ENCODE peak calls at places on chromosomes 6 and 20, in four cellular contexts. One of them, this sample, is unnamed.
A peak's percentile ranks its signal among the peaks of the same experiment; 100 is the strongest.

GRCh38 chr20:50295345-50295744 is 104.7 kb downstream of the CEBPB start:
- DNase-seq in neural progenitor cell: no peak
- DNase-seq in right cardiac atrium: no peak
- DNase-seq in heart left ventricle: no peak
- DNase-seq in this sample: no peak

GRCh38 chr6:28947831-28948270 is 24.1 kb upstream of the TRIM27 start:
- DNase-seq in neural progenitor cell: no peak
- DNase-seq in right cardiac atrium: no peak
- DNase-seq in heart left ventricle: no peak
- DNase-seq in this sample: no peak

GRCh38 chr6:111552999-111553398 is 52.7 kb downstream of the TRAF3IP2 start:
- DNase-seq in neural progenitor cell: no peak
- DNase-seq in right cardiac atrium: no peak
- DNase-seq in heart left ventricle: no peak
- DNase-seq in this sample: no peak

GRCh38 chr6:40789143-40789764 is 202.1 kb upstream of the LRFN2 start:
- DNase-seq in neural progenitor cell: no peak
- DNase-seq in right cardiac atrium: peak; percentile 40
- DNase-seq in heart left ventricle: no peak
- DNase-seq in this sample: no peak

GRCh38 chr6:7238900-7239589 is 74.0 kb downstream of the SSR1 start:
- DNase-seq in neural progenitor cell: peak; percentile 88
- DNase-seq in right cardiac atrium: peak; percentile 96
- DNase-seq in heart left ventricle: peak; percentile 94
- DNase-seq in this sample: no peak

GRCh38 chr6:43247115-43247999 is 4.1 kb downstream of the TTBK1 start:
- DNase-seq in neural progenitor cell: peak; percentile 94
- DNase-seq in right cardiac atrium: peak; percentile 90
- DNase-seq in heart left ventricle: peak; percentile 88
- DNase-seq in this sample: no peak

GRCh38 chr6:12806811-12807210 is 90.2 kb downstream of the PHACTR1 start:
- DNase-seq in neural progenitor cell: no peak
- DNase-seq in right cardiac atrium: no peak
- DNase-seq in heart left ventricle: no peak
- DNase-seq in this sample: no peak

GRCh38 chr6:81767163-81768000 is 14.9 kb upstream of the TENT5A start:
- DNase-seq in neural progenitor cell: no peak
- DNase-seq in right cardiac atrium: peak; percentile 20
- DNase-seq in heart left ventricle: no peak
- DNase-seq in this sample: no peak

GRCh38 chr6:140079328-140079727 is 704.9 kb upstream of the CITED2 start:
- DNase-seq in neural progenitor cell: no peak
- DNase-seq in right cardiac atrium: peak; percentile 71
- DNase-seq in heart left ventricle: peak; percentile 44
- DNase-seq in this sample: no peak

GRCh38 chr6:72037006-72037405 is 150.7 kb downstream of the RIMS1 start:
- DNase-seq in neural progenitor cell: no peak
- DNase-seq in right cardiac atrium: no peak
- DNase-seq in heart left ventricle: no peak
- DNase-seq in this sample: no peak

GRCh38 chr6:143673638-143674037 is 4.1 kb upstream of the PHACTR2 start:
- DNase-seq in neural progenitor cell: peak; percentile 81
- DNase-seq in right cardiac atrium: no peak
- DNase-seq in heart left ventricle: no peak
- DNase-seq in this sample: no peak

GRCh38 chr20:12068146-12068545 is 150.5 kb downstream of the BTBD3 start:
- DNase-seq in neural progenitor cell: peak; percentile 42
- DNase-seq in right cardiac atrium: no peak
- DNase-seq in heart left ventricle: no peak
- DNase-seq in this sample: no peak

GRCh38 chr6:109093732-109094131 is 914 bp downstream of the SESN1 start:
- DNase-seq in neural progenitor cell: peak; percentile 9
- DNase-seq in right cardiac atrium: no peak
- DNase-seq in heart left ventricle: no peak
- DNase-seq in this sample: no peak

GRCh38 chr20:8152183-8152582 is 20.1 kb downstream of the PLCB1 start:
- DNase-seq in neural progenitor cell: no peak
- DNase-seq in right cardiac atrium: no peak
- DNase-seq in heart left ventricle: no peak
- DNase-seq in this sample: no peak

GRCh38 chr6:36216559-36216958 is 20.0 kb downstream of the BRPF3 start:
- DNase-seq in neural progenitor cell: no peak
- DNase-seq in right cardiac atrium: no peak
- DNase-seq in heart left ventricle: no peak
- DNase-seq in this sample: peak; percentile 2

GRCh38 chr20:3560578-3560977 is 89.8 kb downstream of the ATRN start:
- DNase-seq in neural progenitor cell: no peak
- DNase-seq in right cardiac atrium: no peak
- DNase-seq in heart left ventricle: no peak
- DNase-seq in this sample: no peak

GRCh38 chr20:11686900-11687543 is 230.7 kb upstream of the BTBD3 start:
- DNase-seq in neural progenitor cell: peak; percentile 50
- DNase-seq in right cardiac atrium: peak; percentile 75
- DNase-seq in heart left ventricle: no peak
- DNase-seq in this sample: no peak

GRCh38 chr20:62307226-62308101 is 4.7 kb downstream of the ADRM1 start:
- DNase-seq in neural progenitor cell: no peak
- DNase-seq in right cardiac atrium: peak; percentile 62
- DNase-seq in heart left ventricle: no peak
- DNase-seq in this sample: no peak

GRCh38 chr20:48766205-48766604 is 61.6 kb downstream of the PREX1 start:
- DNase-seq in neural progenitor cell: no peak
- DNase-seq in right cardiac atrium: no peak
- DNase-seq in heart left ventricle: no peak
- DNase-seq in this sample: no peak

GRCh38 chr6:42007286-42007685 is 43.0 kb upstream of the TAF8 start:
- DNase-seq in neural progenitor cell: no peak
- DNase-seq in right cardiac atrium: no peak
- DNase-seq in heart left ventricle: no peak
- DNase-seq in this sample: no peak

GRCh38 chr6:53042112-53042511 is 23.1 kb upstream of the FBXO9 start:
- DNase-seq in neural progenitor cell: no peak
- DNase-seq in right cardiac atrium: no peak
- DNase-seq in heart left ventricle: no peak
- DNase-seq in this sample: peak; percentile 79

GRCh38 chr6:32815996-32816395 is 806 bp downstream of the HLA-DOB start:
- DNase-seq in neural progenitor cell: no peak
- DNase-seq in right cardiac atrium: no peak
- DNase-seq in heart left ventricle: no peak
- DNase-seq in this sample: no peak

GRCh38 chr6:101303474-101303873 is 90.0 kb upstream of the GRIK2 start:
- DNase-seq in neural progenitor cell: no peak
- DNase-seq in right cardiac atrium: no peak
- DNase-seq in heart left ventricle: no peak
- DNase-seq in this sample: no peak

GRCh38 chr6:98812220-98812619 is 22.2 kb upstream of the POU3F2 start:
- DNase-seq in neural progenitor cell: no peak
- DNase-seq in right cardiac atrium: no peak
- DNase-seq in heart left ventricle: no peak
- DNase-seq in this sample: no peak

GRCh38 chr6:98821739-98822405 is 12.5 kb upstream of the POU3F2 start:
- DNase-seq in neural progenitor cell: no peak
- DNase-seq in right cardiac atrium: no peak
- DNase-seq in heart left ventricle: no peak
- DNase-seq in this sample: no peak

GRCh38 chr6:98816799-98817198 is 17.6 kb upstream of the POU3F2 start:
- DNase-seq in neural progenitor cell: no peak
- DNase-seq in right cardiac atrium: no peak
- DNase-seq in heart left ventricle: no peak
- DNase-seq in this sample: no peak
- H3K27me3 ChIP-seq in neural progenitor cell: peaks cover 33% of the 10 kb centered on the region
- H3K27me3 ChIP-seq in right cardiac atrium: peaks cover 2% of the 10 kb centered on the region
- H3K27me3 ChIP-seq in heart left ventricle: peaks cover 41% of the 10 kb centered on the region
- H3K27me3 ChIP-seq in this sample: peaks cover 4% of the 10 kb centered on the region

GRCh38 chr6:15365273-15365687 is 119.4 kb downstream of the JARID2 start:
- DNase-seq in neural progenitor cell: peak; percentile 65
- DNase-seq in right cardiac atrium: peak; percentile 94
- DNase-seq in heart left ventricle: peak; percentile 92
- DNase-seq in this sample: no peak
- H3K27ac ChIP-seq in neural progenitor cell: no peak overlapping the region
- H3K27ac ChIP-seq in right cardiac atrium: no peak overlapping the region
- H3K27ac ChIP-seq in heart left ventricle: no peak overlapping the region
- H3K27ac ChIP-seq in this sample: peak overlapping the region; percentile 34

GRCh38 chr20:41005361-41005729 is 23.3 kb upstream of the TOP1 start:
- DNase-seq in neural progenitor cell: no peak
- DNase-seq in right cardiac atrium: peak; percentile 96
- DNase-seq in heart left ventricle: peak; percentile 89
- DNase-seq in this sample: peak; percentile 94
- H3K4me3 ChIP-seq in neural progenitor cell: no peak overlapping the region
- H3K4me3 ChIP-seq in right cardiac atrium: no peak overlapping the region
- H3K4me3 ChIP-seq in heart left ventricle: no peak overlapping the region
- H3K4me3 ChIP-seq in this sample: peak overlapping the region; percentile 57

GRCh38 chr20:45304464-45304999 is 2.1 kb upstream of the RBPJL start:
- DNase-seq in neural progenitor cell: no peak
- DNase-seq in right cardiac atrium: no peak
- DNase-seq in heart left ventricle: no peak
- DNase-seq in this sample: no peak

GRCh38 chr20:45303586-45304463 is 2.8 kb upstream of the RBPJL start:
- DNase-seq in neural progenitor cell: no peak
- DNase-seq in right cardiac atrium: no peak
- DNase-seq in heart left ventricle: no peak
- DNase-seq in this sample: no peak

GRCh38 chr20:45306431-45306982 is at the start of gene RBPJL:
- DNase-seq in neural progenitor cell: peak; percentile 69
- DNase-seq in right cardiac atrium: no peak
- DNase-seq in heart left ventricle: no peak
- DNase-seq in this sample: no peak

GRCh38 chr20:45307076-45307645 is 521 bp downstream of the RBPJL start:
- DNase-seq in neural progenitor cell: no peak
- DNase-seq in right cardiac atrium: no peak
- DNase-seq in heart left ventricle: no peak
- DNase-seq in this sample: no peak

DNA sequence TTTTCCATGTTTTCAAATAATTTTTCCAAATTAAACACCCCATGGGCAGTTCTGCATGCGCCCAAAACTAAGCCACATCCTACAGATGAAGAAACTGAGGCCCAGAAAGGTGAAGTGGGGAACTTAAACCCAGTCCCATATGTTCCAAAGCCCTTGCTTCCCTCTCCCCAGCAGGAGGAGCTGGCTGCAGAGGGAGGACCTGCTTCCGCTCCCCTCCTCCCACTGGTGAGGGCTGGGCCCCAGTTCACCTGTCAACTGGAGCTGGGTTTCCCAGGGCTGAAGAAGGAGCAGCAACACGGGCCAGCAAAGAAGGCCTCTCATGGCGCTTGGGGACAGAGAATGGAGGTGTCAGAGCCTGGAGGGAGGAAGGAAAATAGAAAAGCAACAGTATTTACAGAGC is 1.4 kb upstream of the RBPJL start:
- DNase-seq in neural progenitor cell: no peak
- DNase-seq in right cardiac atrium: no peak
- DNase-seq in heart left ventricle: no peak
- DNase-seq in this sample: no peak
- H3K27me3 ChIP-seq in neural progenitor cell: peaks cover 8% of the 10 kb centered on the region
- H3K27me3 ChIP-seq in right cardiac atrium: no peaks in the 10 kb centered on the region
- H3K27me3 ChIP-seq in heart left ventricle: peaks cover 61% of the 10 kb centered on the region
- H3K27me3 ChIP-seq in this sample: peaks cover 32% of the 10 kb centered on the region

GRCh38 chr20:23419657-23419994 is 1.7 kb downstream of the NAPB start:
- DNase-seq in neural progenitor cell: no peak
- DNase-seq in right cardiac atrium: no peak
- DNase-seq in heart left ventricle: no peak
- DNase-seq in this sample: no peak
- H3K27ac ChIP-seq in neural progenitor cell: no peak overlapping the region
- H3K27ac ChIP-seq in right cardiac atrium: no peak overlapping the region
- H3K27ac ChIP-seq in heart left ventricle: peak overlapping the region; percentile 90
- H3K27ac ChIP-seq in this sample: peak overlapping the region; percentile 80

DNA sequence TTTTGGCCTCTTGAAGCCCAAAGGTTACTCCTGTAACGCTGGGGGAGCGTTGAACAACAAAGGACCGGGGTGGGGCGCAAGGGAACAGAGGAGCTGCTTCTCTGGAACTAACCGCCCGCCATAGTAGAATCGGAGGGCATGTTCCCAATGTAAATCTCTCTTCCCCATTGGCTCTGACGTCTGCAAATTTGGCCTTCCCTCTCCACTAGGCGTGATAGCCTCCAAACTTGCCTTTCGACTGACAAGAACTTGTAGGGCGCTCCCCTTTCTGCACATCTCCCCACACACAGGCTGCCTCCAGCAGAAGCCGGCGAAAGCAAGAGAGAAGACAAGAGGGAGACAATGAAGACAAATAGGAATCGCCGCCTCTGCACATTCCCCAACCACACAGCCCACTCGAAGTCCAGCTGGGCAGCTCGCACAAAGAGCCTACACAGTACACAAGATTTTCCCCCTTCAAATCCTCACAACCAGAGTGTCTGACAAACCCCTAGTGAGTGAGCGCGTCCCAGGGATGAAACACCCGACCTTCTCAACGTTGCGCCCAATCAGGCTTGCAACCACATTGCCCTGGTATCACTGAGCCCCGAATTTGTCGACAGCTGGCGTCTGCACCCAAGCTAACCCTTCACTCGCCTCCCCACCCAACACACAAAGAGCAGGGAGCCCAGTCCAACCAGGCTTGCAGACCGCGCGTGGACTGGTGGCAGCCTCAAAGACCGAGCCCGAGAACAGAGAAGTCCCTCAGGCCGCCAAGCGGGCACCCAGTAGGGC is 1.5 kb upstream of the COL12A1 start:
- DNase-seq in neural progenitor cell: peak; percentile 60
- DNase-seq in right cardiac atrium: peak; percentile 57
- DNase-seq in heart left ventricle: peak; percentile 40
- DNase-seq in this sample: no peak
- H3K4me3 ChIP-seq in neural progenitor cell: peak overlapping the region; percentile 58
- H3K4me3 ChIP-seq in right cardiac atrium: peak overlapping the region; percentile 56
- H3K4me3 ChIP-seq in heart left ventricle: peak overlapping the region; percentile 72
- H3K4me3 ChIP-seq in this sample: peak overlapping the region; percentile 97

This sample was measured in AG04450.